ENCODE peak calls at places on chromosomes 3 and 15, in nine cellular contexts. R is fibroblast of lung, G is astrocyte, P is mammary epithelial cell, U is GM23248, E is keratinocyte, H is MM.1S, C is HepG2, S is H1. A is an unnamed sample. For H3K4me1, the result is how much of the 10 kb centered on the place peaks cover.

GRCh38 chr3:4897765-4898453 is 81.3 kb upstream of the BHLHE40 start:
- DNase-seq in R (peak), G (peak), P (no peak), U (peak), E (no peak), H (no peak), C (no peak), S (no peak), A (no peak)

GRCh38 chr3:72355168-72355567 is 493.1 kb downstream of the SHQ1 start:
- DNase-seq in R (no peak), G (no peak), P (no peak), U (no peak), E (no peak), H (no peak), C (no peak), S (no peak), A (no peak)

GRCh38 chr3:176970770-176971169 is 226.5 kb downstream of the TBL1XR1 start:
- DNase-seq in R (no peak), G (no peak), P (no peak), U (no peak), E (no peak), H (no peak), C (no peak), S (no peak), A (no peak)

GRCh38 chr3:99955773-99956562 is 138.3 kb downstream of the CMSS1 start:
- DNase-seq in R (no peak), G (no peak), P (no peak), U (no peak), E (no peak), H (no peak), C (no peak), S (no peak), A (no peak)

GRCh38 chr3:143242691-143243090 is 123.1 kb downstream of the CHST2 start:
- DNase-seq in R (no peak), G (no peak), P (no peak), U (no peak), E (no peak), H (no peak), C (no peak), S (no peak), A (no peak)

GRCh38 chr3:46090161-46090591 is 62.9 kb upstream of the XCR1 start:
- DNase-seq in R (no peak), G (no peak), P (peak), U (peak), E (no peak), H (no peak), C (no peak), S (no peak), A (no peak)

GRCh38 chr3:114313426-114313825 is 19.6 kb downstream of the TIGIT start:
- DNase-seq in R (no peak), G (no peak), P (no peak), U (no peak), E (no peak), H (no peak), C (no peak), S (no peak), A (no peak)

GRCh38 chr3:194272861-194273266 is 78.3 kb downstream of the CPN2 start:
- DNase-seq in R (no peak), G (no peak), P (no peak), U (peak), E (no peak), H (no peak), C (no peak), S (no peak), A (no peak)

GRCh38 chr15:100725121-100726069 is 123.0 kb downstream of the ASB7 start:
- DNase-seq in R (peak), G (peak), P (peak), U (peak), E (no peak), H (no peak), C (no peak), S (no peak), A (no peak)

GRCh38 chr3:128376516-128376915 is 90.2 kb downstream of the DNAJB8 start:
- DNase-seq in R (no peak), G (no peak), P (no peak), U (peak), E (no peak), H (no peak), C (no peak), S (no peak), A (no peak)

GRCh38 chr3:120796944-120797343 is 54.4 kb downstream of the GTF2E1 start:
- DNase-seq in R (no peak), G (no peak), P (no peak), U (peak), E (no peak), H (no peak), C (no peak), S (no peak), A (no peak)

GRCh38 chr3:43872301-43872700 is 181.6 kb downstream of the ABHD5 start:
- DNase-seq in R (peak), G (peak), P (peak), U (peak), E (peak), H (no peak), C (no peak), S (no peak), A (no peak)

GRCh38 chr3:165854696-165855095 is 17.5 kb upstream of the BCHE start:
- DNase-seq in R (peak), G (peak), P (peak), U (peak), E (no peak), H (peak), C (peak), S (no peak), A (peak)

GRCh38 chr15:87357608-87358007 is 898.9 kb downstream of the NTRK3 start:
- DNase-seq in R (no peak), G (no peak), P (no peak), U (no peak), E (no peak), H (no peak), C (no peak), S (no peak), A (no peak)

GRCh38 chr3:105542604-105543003 is 175.9 kb downstream of the ALCAM start:
- DNase-seq in R (no peak), G (no peak), P (no peak), U (no peak), E (no peak), H (no peak), C (no peak), S (no peak), A (no peak)

GRCh38 chr3:139105154-139105702 is 60.5 kb upstream of the PRR23C start:
- DNase-seq in R (no peak), G (no peak), P (no peak), U (no peak), E (no peak), H (no peak), C (no peak), S (no peak), A (no peak)

GRCh38 chr3:113214917-113215595 is 3.7 kb downstream of the BOC start:
- DNase-seq in R (no peak), G (peak), P (no peak), U (peak), E (no peak), H (no peak), C (no peak), S (no peak), A (no peak)

GRCh38 chr3:124263168-124263567 is 271.2 kb upstream of the ROPN1 start:
- DNase-seq in R (peak), G (peak), P (peak), U (peak), E (peak), H (no peak), C (no peak), S (no peak), A (no peak)

GRCh38 chr3:194806991-194807685 is 121.5 kb downstream of the FAM43A start:
- DNase-seq in R (no peak), G (no peak), P (peak), U (peak), E (no peak), H (no peak), C (no peak), S (no peak), A (no peak)

GRCh38 chr3:52056521-52056967 is at the start of gene DUSP7:
- DNase-seq in R (peak), G (peak), P (peak), U (peak), E (no peak), H (peak), C (no peak), S (no peak), A (peak)

GRCh38 chr15:61702224-61703120 is 357.8 kb downstream of the VPS13C start:
- DNase-seq in R (peak), G (no peak), P (no peak), U (no peak), E (no peak), H (peak), C (no peak), S (peak), A (peak)

GRCh38 chr15:29059871-29060640 is 174.3 kb downstream of the APBA2 start:
- DNase-seq in R (no peak), G (no peak), P (no peak), U (no peak), E (no peak), H (no peak), C (no peak), S (no peak), A (no peak)

GRCh38 chr3:64422192-64422591 is 196.9 kb upstream of the PRICKLE2 start:
- DNase-seq in R (no peak), G (no peak), P (no peak), U (no peak), E (no peak), H (no peak), C (no peak), S (no peak), A (no peak)

GRCh38 chr15:58529041-58529440 is 97.2 kb downstream of the LIPC start:
- DNase-seq in R (no peak), G (no peak), P (no peak), U (no peak), E (no peak), H (no peak), C (no peak), S (no peak), A (no peak)

GRCh38 chr3:63279000-63279366 is 875 bp downstream of the SYNPR start:
- DNase-seq in R (no peak), G (no peak), P (no peak), U (peak), E (no peak), H (no peak), C (no peak), S (no peak), A (peak)

GRCh38 chr3:40321818-40322217 is 12.3 kb downstream of the EIF1B start:
- DNase-seq in R (no peak), G (no peak), P (no peak), U (no peak), E (no peak), H (no peak), C (no peak), S (no peak), A (no peak)

GRCh38 chr3:129651316-129652202 is 45.1 kb upstream of the PLXND1 start:
- DNase-seq in R (peak), G (peak), P (peak), U (peak), E (peak), H (no peak), C (no peak), S (no peak), A (peak)

GRCh38 chr3:125125822-125126245 is 70.0 kb upstream of the HEG1 start:
- DNase-seq in R (peak), G (peak), P (peak), U (peak), E (no peak), H (no peak), C (peak), S (no peak), A (no peak)

GRCh38 chr3:25604107-25604805 is 60.5 kb downstream of the TOP2B start:
- DNase-seq in R (peak), G (peak), P (peak), U (peak), E (no peak), H (no peak), C (no peak), S (no peak), A (no peak)

GRCh38 chr3:53554559-53555511 is 60.4 kb downstream of the CACNA1D start:
- DNase-seq in R (no peak), G (no peak), P (no peak), U (no peak), E (no peak), H (no peak), C (no peak), S (no peak), A (no peak)

GRCh38 chr3:131596884-131597283 is 94.1 kb upstream of the MRPL3 start:
- DNase-seq in R (no peak), G (no peak), P (peak), U (peak), E (no peak), H (no peak), C (no peak), S (no peak), A (no peak)

GRCh38 chr3:58963928-58964497 is 85.8 kb downstream of the CFAP20DC start:
- DNase-seq in R (peak), G (no peak), P (no peak), U (no peak), E (no peak), H (no peak), C (no peak), S (no peak), A (no peak)

GRCh38 chr3:177528306-177529070 is 331.2 kb upstream of the TBL1XR1 start:
- DNase-seq in R (no peak), G (peak), P (peak), U (peak), E (no peak), H (no peak), C (no peak), S (no peak), A (no peak)

GRCh38 chr15:88701561-88702095 is 62.8 kb downstream of the ISG20 start:
- DNase-seq in R (no peak), G (no peak), P (no peak), U (no peak), E (no peak), H (peak), C (peak), S (no peak), A (peak)

GRCh38 chr15:75455424-75455981 is 4.0 kb upstream of the SIN3A start:
- DNase-seq in R (peak), G (peak), P (peak), U (peak), E (no peak), H (peak), C (peak), S (no peak), A (peak)

GRCh38 chr3:53628546-53629395 is 134.4 kb downstream of the CACNA1D start:
- DNase-seq in R (no peak), G (no peak), P (peak), U (no peak), E (no peak), H (no peak), C (no peak), S (no peak), A (no peak)

GRCh38 chr15:60570936-60571530 is 92.1 kb upstream of the ICE2 start:
- DNase-seq in R (no peak), G (no peak), P (no peak), U (no peak), E (no peak), H (no peak), C (no peak), S (no peak), A (no peak)

GRCh38 chr15:60568301-60568742 is 89.4 kb upstream of the ICE2 start:
- DNase-seq in R (no peak), G (no peak), P (no peak), U (no peak), E (no peak), H (no peak), C (no peak), S (no peak), A (peak)

GRCh38 chr15:60572462-60573214 is 93.7 kb upstream of the ICE2 start:
- DNase-seq in R (no peak), G (no peak), P (no peak), U (no peak), E (no peak), H (no peak), C (no peak), S (no peak), A (no peak)

GRCh38 chr15:60568883-60569495 is 90.0 kb upstream of the ICE2 start:
- DNase-seq in R (no peak), G (no peak), P (no peak), U (no peak), E (no peak), H (no peak), C (no peak), S (no peak), A (no peak)

GRCh38 chr15:60569596-60569995 is 90.7 kb upstream of the ICE2 start:
- DNase-seq in R (no peak), G (no peak), P (no peak), U (no peak), E (no peak), H (no peak), C (no peak), S (no peak), A (no peak)
- H3K4me2 ChIP-seq in R (no peak), G (no peak), P (no peak), U (no peak), E (no peak), H (no peak), C (no peak), S (no peak), A (no peak)

DNA sequence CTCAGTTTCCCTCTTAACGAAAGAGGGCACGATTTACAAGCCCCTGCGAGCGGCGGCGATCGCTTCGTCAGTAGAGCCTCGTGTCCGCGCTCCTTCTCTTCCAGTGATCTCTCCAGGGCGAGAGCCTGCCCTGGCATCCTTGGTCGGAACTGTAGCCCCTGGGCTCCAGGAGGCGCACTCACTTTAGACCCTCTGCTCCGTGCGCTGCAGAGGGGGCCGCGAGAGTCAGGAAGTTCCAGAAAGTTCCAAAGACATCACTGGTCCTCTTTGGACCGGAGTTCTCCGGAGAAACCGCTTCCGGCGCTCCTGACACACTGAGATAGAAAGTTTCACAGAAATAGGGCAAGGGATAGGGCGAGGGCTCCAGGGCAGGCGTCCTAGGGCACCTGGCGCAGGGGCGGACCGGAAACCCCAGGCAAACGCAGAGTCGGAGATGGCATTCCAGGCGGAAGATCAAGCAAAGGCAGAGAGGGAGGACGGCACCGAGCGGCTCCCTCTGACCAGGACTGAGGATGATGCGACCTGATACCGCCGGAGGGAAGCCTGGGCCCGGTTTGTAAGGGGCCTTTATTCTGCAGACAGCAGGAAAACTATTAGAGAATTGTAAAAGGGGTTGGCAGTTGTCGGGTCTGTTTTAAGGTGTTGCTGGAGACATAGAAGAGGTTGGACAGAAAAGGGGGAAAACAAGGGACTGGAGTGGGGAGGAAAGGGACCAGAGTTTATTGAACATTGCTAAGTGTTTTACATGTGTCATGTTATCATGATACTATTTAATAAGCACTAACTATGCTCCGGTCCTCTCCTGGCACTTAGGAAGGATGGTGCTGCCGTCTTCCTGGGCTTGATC is 1.3 kb upstream of the CPEB1 start:
- DNase-seq in R (peak), G (no peak), P (no peak), U (peak), E (no peak), H (no peak), C (no peak), S (no peak), A (peak)
- TF ChIP-seq EZH2 in R (peak), G (peak), P (peak), U (no peak), E (peak), H (no peak), C (no peak), S (peak), A (peak)

GRCh38 chr15:68640791-68641331 is 62.1 kb downstream of the CORO2B start:
- DNase-seq in R (peak), G (no peak), P (peak), U (peak), E (peak), H (no peak), C (no peak), S (no peak), A (no peak)

GRCh38 chr15:68643216-68643830 is 64.5 kb downstream of the CORO2B start:
- DNase-seq in R (no peak), G (no peak), P (no peak), U (no peak), E (no peak), H (no peak), C (no peak), S (no peak), A (no peak)

GRCh38 chr15:68641376-68641775 is 62.6 kb downstream of the CORO2B start:
- DNase-seq in R (no peak), G (no peak), P (no peak), U (no peak), E (no peak), H (no peak), C (no peak), S (no peak), A (no peak)

GRCh38 chr15:68644088-68644904 is 65.5 kb downstream of the CORO2B start:
- DNase-seq in R (peak), G (peak), P (peak), U (peak), E (no peak), H (no peak), C (no peak), S (no peak), A (no peak)

GRCh38 chr15:68642491-68642845 is 63.7 kb downstream of the CORO2B start:
- DNase-seq in R (peak), G (no peak), P (no peak), U (no peak), E (no peak), H (no peak), C (no peak), S (no peak), A (peak)
- H3K4me1 ChIP-seq in R (half or more), G (half or more), P (half or more), U (half or more), E (half or more), H (under half), C (under half), S (under half), A (under half)

GRCh38 chr3:171270541-171270940 is 189.7 kb downstream of the TNIK start:
- DNase-seq in R (no peak), G (no peak), P (no peak), U (no peak), E (no peak), H (no peak), C (no peak), S (no peak), A (no peak)
- H3K4me2 ChIP-seq in R (no peak), G (no peak), P (no peak), U (no peak), E (no peak), H (no peak), C (no peak), S (no peak), A (no peak)

DNA sequence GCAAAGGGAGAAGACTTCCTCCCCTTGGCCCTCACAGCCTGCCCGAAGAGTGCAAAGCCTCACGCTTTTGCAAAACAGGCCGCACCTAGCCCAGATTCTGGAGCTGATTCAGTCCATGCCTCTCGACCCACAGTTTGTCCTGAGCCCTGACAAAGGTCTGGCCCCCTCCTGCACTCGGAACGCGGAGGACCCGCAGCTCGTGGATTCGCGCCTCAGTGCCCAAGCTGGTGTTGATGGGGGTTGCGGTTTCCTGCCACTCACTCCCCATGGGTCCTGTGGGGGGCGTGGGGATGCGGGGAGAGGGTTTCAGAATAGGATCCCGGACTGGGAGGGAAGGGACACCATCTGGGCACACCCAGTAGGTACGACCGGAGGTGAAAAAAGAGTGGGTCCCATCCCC is 594 bp upstream of the CRABP1 start:
- DNase-seq in R (no peak), G (no peak), P (no peak), U (no peak), E (no peak), H (no peak), C (no peak), S (no peak), A (peak)
- TF ChIP-seq EZH2 in R (no peak), G (no peak), P (no peak), U (no peak), E (no peak), H (no peak), C (no peak), S (no peak), A (no peak)

GRCh38 chr15:66772967-66773873 is 71.2 kb downstream of the SMAD6 start:
- DNase-seq in R (peak), G (no peak), P (no peak), U (peak), E (no peak), H (no peak), C (peak), S (no peak), A (peak)
- H3K4me1 ChIP-seq in R (under half), G (under half), P (under half), U (under half), E (under half), H (under half), C (half or more), S (under half), A (under half)

DNA sequence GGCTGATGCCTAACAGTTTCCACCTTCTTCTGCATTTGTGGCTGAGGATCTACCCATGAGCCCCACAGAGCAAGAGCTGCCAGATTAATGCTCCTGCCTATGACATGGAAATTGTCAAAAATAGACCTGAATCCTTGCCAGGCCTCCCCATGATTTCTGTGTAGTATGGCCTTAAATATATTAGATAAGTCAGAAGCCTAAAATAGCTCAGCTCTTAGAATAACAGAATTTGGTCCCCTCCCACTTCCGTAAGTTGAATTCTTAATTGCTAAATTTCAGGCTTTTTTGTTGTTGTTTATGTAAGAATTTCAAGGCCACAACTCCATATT is 129.0 kb downstream of the SERPINI1 start:
- DNase-seq in R (no peak), G (no peak), P (no peak), U (no peak), E (no peak), H (no peak), C (no peak), S (no peak), A (no peak)
- H3K4me2 ChIP-seq in R (no peak), G (no peak), P (no peak), U (no peak), E (no peak), H (no peak), C (no peak), S (no peak), A (no peak)